ENCODE peak calls at places on chromosome 11, in eight cellular contexts. J is prostate gland, F is lung, B is cardiac fibroblast, S is esophagus muscularis mucosa, H is AG10803, A is transverse colon, C is fibroblast of lung. V is an unnamed sample.

GRCh38 chr11:877565-877964 is 33.0 kb downstream of the CHID1 start:
- DNase-seq in J (no peak), F (no peak), B (no peak), S (no peak), H (no peak), A (no peak), C (no peak), V (no peak)

GRCh38 chr11:125519865-125520834 is 24.1 kb upstream of the FEZ1 start:
- DNase-seq in J (no peak), F (no peak), B (no peak), S (no peak), H (no peak), A (no peak), C (no peak), V (no peak)

GRCh38 chr11:108584973-108585372 is 8.6 kb downstream of the EXPH5 start:
- DNase-seq in J (no peak), F (no peak), B (no peak), S (no peak), H (no peak), A (no peak), C (no peak), V (no peak)

GRCh38 chr11:64284962-64285884 is at the start of gene GPR137:
- DNase-seq in J (peak; percentile 82), F (peak; percentile 86), B (peak; percentile 71), S (peak; percentile 97), H (peak; percentile 58), A (peak; percentile 91), C (peak; percentile 63), V (no peak)

GRCh38 chr11:79100093-79100704 is 340.6 kb downstream of the TENM4 start:
- DNase-seq in J (no peak), F (peak; percentile 45), B (peak; percentile 64), S (no peak), H (peak; percentile 55), A (peak; percentile 21), C (peak; percentile 66), V (no peak)

GRCh38 chr11:118790357-118791014 is 478 bp downstream of the DDX6 start:
- DNase-seq in J (peak; percentile 63), F (peak; percentile 45), B (peak; percentile 69), S (peak; percentile 94), H (peak; percentile 60), A (peak; percentile 71), C (peak; percentile 77), V (no peak)

GRCh38 chr11:111829185-111829968 is 42.0 kb downstream of the ALG9 start:
- DNase-seq in J (no peak), F (no peak), B (no peak), S (no peak), H (no peak), A (no peak), C (no peak), V (no peak)

GRCh38 chr11:128512478-128513127 is 74.8 kb downstream of the ETS1 start:
- DNase-seq in J (no peak), F (no peak), B (peak; percentile 12), S (no peak), H (no peak), A (no peak), C (no peak), V (no peak)

GRCh38 chr11:75174781-75175370 is 24.0 kb downstream of the SLCO2B1 start:
- DNase-seq in J (no peak), F (no peak), B (peak; percentile 45), S (no peak), H (peak; percentile 43), A (no peak), C (no peak), V (no peak)

GRCh38 chr11:10641314-10642206 is 52.0 kb downstream of the IRAG1 start:
- DNase-seq in J (no peak), F (no peak), B (no peak), S (no peak), H (no peak), A (no peak), C (no peak), V (no peak)

GRCh38 chr11:33698921-33699320 is 1.7 kb downstream of the C11orf91 start:
- DNase-seq in J (no peak), F (no peak), B (peak; percentile 55), S (no peak), H (no peak), A (no peak), C (no peak), V (no peak)

GRCh38 chr11:9689721-9690120 is 25.8 kb downstream of the SWAP70 start:
- DNase-seq in J (no peak), F (no peak), B (peak; percentile 43), S (no peak), H (no peak), A (no peak), C (no peak), V (no peak)

GRCh38 chr11:111976614-111977140 is 39.5 kb downstream of the DIXDC1 start:
- DNase-seq in J (peak; percentile 53), F (no peak), B (peak; percentile 13), S (no peak), H (no peak), A (no peak), C (no peak), V (no peak)

GRCh38 chr11:119416606-119417580 is 6.1 kb downstream of the THY1 start:
- DNase-seq in J (no peak), F (no peak), B (peak; percentile 42), S (no peak), H (peak; percentile 85), A (no peak), C (peak; percentile 46), V (no peak)

GRCh38 chr11:78158987-78159662 is 19.7 kb upstream of the ALG8 start:
- DNase-seq in J (no peak), F (no peak), B (no peak), S (no peak), H (no peak), A (no peak), C (peak; percentile 24), V (no peak)

GRCh38 chr11:26571861-26572654 is at the start of gene MUC15:
- DNase-seq in J (peak; percentile 23), F (no peak), B (no peak), S (no peak), H (no peak), A (no peak), C (no peak), V (no peak)

GRCh38 chr11:9738700-9739099 is 74.8 kb downstream of the SWAP70 start:
- DNase-seq in J (no peak), F (no peak), B (no peak), S (no peak), H (no peak), A (no peak), C (no peak), V (no peak)

GRCh38 chr11:62974848-62975522 is 9.8 kb downstream of the SLC22A6 start:
- DNase-seq in J (peak; percentile 55), F (no peak), B (peak; percentile 3), S (no peak), H (no peak), A (peak; percentile 85), C (no peak), V (no peak)

GRCh38 chr11:114257621-114258558 is 38.3 kb upstream of the NNMT start:
- DNase-seq in J (peak; percentile 70), F (no peak), B (peak; percentile 76), S (no peak), H (no peak), A (no peak), C (peak; percentile 89), V (no peak)

GRCh38 chr11:34977039-34977906 is 60.9 kb downstream of the PDHX start:
- DNase-seq in J (no peak), F (no peak), B (peak; percentile 90), S (no peak), H (peak; percentile 66), A (no peak), C (peak; percentile 89), V (peak; percentile 51)

GRCh38 chr11:36292311-36292722 is 3.1 kb upstream of the COMMD9 start:
- DNase-seq in J (no peak), F (no peak), B (peak; percentile 73), S (no peak), H (peak; percentile 50), A (no peak), C (peak; percentile 61), V (no peak)

GRCh38 chr11:69918231-69918937 is 99.2 kb upstream of the FGF3 start:
- DNase-seq in J (no peak), F (no peak), B (no peak), S (no peak), H (no peak), A (peak; percentile 3), C (no peak), V (no peak)

GRCh38 chr11:94574193-94574961 is 7.2 kb downstream of the PIWIL4 start:
- DNase-seq in J (no peak), F (no peak), B (peak; percentile 81), S (no peak), H (peak; percentile 91), A (no peak), C (peak; percentile 76), V (no peak)
- H3K4me3 ChIP-seq in J (no peak overlapping the region), F (no peak overlapping the region), B (no peak overlapping the region), S (no peak overlapping the region), H (peak overlapping the region; percentile 44), A (no peak overlapping the region), C (no peak overlapping the region), V (no peak overlapping the region)

GRCh38 chr11:44707094-44707493 is 19.7 kb upstream of the TSPAN18 start:
- DNase-seq in J (no peak), F (no peak), B (no peak), S (no peak), H (no peak), A (no peak), C (no peak), V (no peak)
- TF ChIP-seq CTCF in J (no peak), F (no peak), B (no peak), S (no peak), H (no peak), A (no peak), C (no peak), V (no peak)

GRCh38 chr11:93737904-93738612 is 3.2 kb downstream of the TAF1D start:
- DNase-seq in J (no peak), F (no peak), B (peak; percentile 44), S (no peak), H (no peak), A (no peak), C (no peak), V (no peak)
- H3K4me3 ChIP-seq in J (no peak overlapping the region), F (no peak overlapping the region), B (peak overlapping the region; percentile 89), S (no peak overlapping the region), H (peak overlapping the region; percentile 91), A (no peak overlapping the region), C (peak overlapping the region; percentile 20), V (peak overlapping the region; percentile 94)

DNA sequence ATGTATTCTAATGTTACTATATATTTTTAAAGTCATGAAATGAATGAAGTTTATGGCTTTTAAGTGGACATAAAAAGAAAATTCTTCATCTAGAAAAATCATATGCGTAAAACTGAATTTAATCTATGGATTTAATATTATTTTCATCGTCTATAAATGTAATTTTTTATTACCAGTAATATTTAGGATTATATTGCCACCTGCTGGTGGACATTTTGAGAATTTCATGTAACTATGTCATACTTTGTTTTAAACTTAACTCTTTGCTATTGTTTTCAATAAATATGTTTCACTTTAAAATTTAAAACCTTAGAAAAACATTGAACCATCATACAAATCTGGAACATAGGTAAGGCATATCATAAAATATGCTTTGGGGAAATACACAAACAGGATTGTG is 66.5 kb upstream of the CEP126 start:
- DNase-seq in J (no peak), F (no peak), B (peak; percentile 65), S (no peak), H (peak; percentile 28), A (no peak), C (peak; percentile 65), V (no peak)
- TF ChIP-seq CTCF in J (peak; percentile 59), F (no peak), B (peak; percentile 14), S (peak; percentile 53), H (peak; percentile 42), A (peak; percentile 55), C (peak; percentile 23), V (no peak)